ENCODE peak calls at places on chromosomes 1 and 21, in seven cellular contexts. Y, G, U, I, O, X and J are unnamed samples. For H3K4me1, the result is how much of the 10 kb centered on the place peaks cover.

GRCh38 chr1:12140016-12140415 is 26.8 kb upstream of the TNFRSF1B start:
- DNase-seq in Y (no peak), G (no peak), U (no peak), I (no peak), O (no peak), X (no peak), J (no peak)

GRCh38 chr1:221724931-221725605 is 16.8 kb downstream of the DUSP10 start:
- DNase-seq in Y (no peak), G (no peak), U (no peak), I (no peak), O (no peak), X (peak), J (peak)

GRCh38 chr1:174534789-174535188 is 87.0 kb downstream of the GPR52 start:
- DNase-seq in Y (no peak), G (no peak), U (no peak), I (no peak), O (no peak), X (no peak), J (no peak)

GRCh38 chr1:30447701-30448100 is 275.7 kb downstream of the MATN1 start:
- DNase-seq in Y (no peak), G (no peak), U (no peak), I (no peak), O (no peak), X (no peak), J (no peak)

GRCh38 chr21:24045775-24046215 is 1561.5 kb downstream of the MRPL39 start:
- DNase-seq in Y (peak), G (no peak), U (peak), I (peak), O (peak), X (peak), J (peak)

GRCh38 chr1:237470712-237471310 is 419.9 kb downstream of the ZP4 start:
- DNase-seq in Y (no peak), G (no peak), U (peak), I (peak), O (peak), X (peak), J (no peak)

GRCh38 chr1:85581802-85582686 is 1.5 kb downstream of the CCN1 start:
- DNase-seq in Y (no peak), G (no peak), U (peak), I (no peak), O (no peak), X (no peak), J (no peak)

GRCh38 chr1:182598296-182598695 is 5.9 kb downstream of the RGS16 start:
- DNase-seq in Y (no peak), G (no peak), U (no peak), I (no peak), O (no peak), X (no peak), J (no peak)

GRCh38 chr1:200040516-200041138 is 13.1 kb downstream of the NR5A2 start:
- DNase-seq in Y (no peak), G (no peak), U (no peak), I (no peak), O (peak), X (no peak), J (no peak)

GRCh38 chr1:70818391-70818790 is 229.2 kb downstream of the PTGER3 start:
- DNase-seq in Y (no peak), G (no peak), U (no peak), I (no peak), O (no peak), X (no peak), J (no peak)

GRCh38 chr1:110480356-110481096 is 29.6 kb downstream of the PROK1 start:
- DNase-seq in Y (no peak), G (no peak), U (no peak), I (no peak), O (no peak), X (no peak), J (no peak)

GRCh38 chr1:112369389-112370285 is 26.4 kb upstream of the CTTNBP2NL start:
- DNase-seq in Y (peak), G (peak), U (peak), I (peak), O (peak), X (peak), J (peak)

GRCh38 chr1:158005249-158005648 is 11.8 kb downstream of the KIRREL1 start:
- DNase-seq in Y (no peak), G (no peak), U (no peak), I (no peak), O (no peak), X (no peak), J (no peak)

GRCh38 chr21:42463861-42464515 is 32.0 kb downstream of the RSPH1 start:
- DNase-seq in Y (no peak), G (peak), U (no peak), I (peak), O (no peak), X (no peak), J (no peak)

GRCh38 chr1:162878000-162878596 is 17.1 kb upstream of the CCDC190 start:
- DNase-seq in Y (no peak), G (no peak), U (peak), I (peak), O (no peak), X (peak), J (peak)

GRCh38 chr1:81703352-81703735 is 97.4 kb upstream of the ADGRL2 start:
- DNase-seq in Y (no peak), G (no peak), U (no peak), I (no peak), O (no peak), X (no peak), J (no peak)

GRCh38 chr1:110636149-110636935 is 30.2 kb upstream of the KCNA2 start:
- DNase-seq in Y (no peak), G (no peak), U (no peak), I (no peak), O (no peak), X (no peak), J (no peak)

GRCh38 chr1:67572594-67573221 is 112.3 kb upstream of the GADD45A start:
- DNase-seq in Y (no peak), G (no peak), U (no peak), I (peak), O (peak), X (peak), J (peak)

GRCh38 chr1:107529511-107530149 is 388.8 kb downstream of the NTNG1 start:
- DNase-seq in Y (no peak), G (no peak), U (peak), I (no peak), O (no peak), X (no peak), J (no peak)

GRCh38 chr1:100926240-100926639 is 30.4 kb downstream of the SLC30A7 start:
- DNase-seq in Y (no peak), G (no peak), U (no peak), I (no peak), O (no peak), X (no peak), J (no peak)

GRCh38 chr1:6105218-6105679 is 59.6 kb downstream of the KCNAB2 start:
- DNase-seq in Y (no peak), G (peak), U (no peak), I (no peak), O (no peak), X (peak), J (no peak)

GRCh38 chr1:9008236-9008635 is 18.0 kb downstream of the SLC2A7 start:
- DNase-seq in Y (no peak), G (no peak), U (no peak), I (peak), O (no peak), X (no peak), J (no peak)

GRCh38 chr1:96362623-96363022 is 359.0 kb upstream of the PTBP2 start:
- DNase-seq in Y (no peak), G (no peak), U (no peak), I (no peak), O (no peak), X (no peak), J (no peak)

GRCh38 chr21:40678681-40679284 is 168.2 kb downstream of the DSCAM start:
- DNase-seq in Y (no peak), G (no peak), U (no peak), I (no peak), O (no peak), X (no peak), J (no peak)

GRCh38 chr21:31557421-31557955 is 102.0 kb upstream of the SOD1 start:
- DNase-seq in Y (no peak), G (no peak), U (peak), I (peak), O (no peak), X (no peak), J (peak)

GRCh38 chr1:185646202-185646683 is 87.9 kb upstream of the HMCN1 start:
- DNase-seq in Y (no peak), G (no peak), U (peak), I (peak), O (peak), X (no peak), J (peak)

GRCh38 chr1:58699011-58699762 is 675 bp downstream of the MYSM1 start:
- DNase-seq in Y (no peak), G (no peak), U (no peak), I (no peak), O (peak), X (no peak), J (no peak)

GRCh38 chr1:117237701-117238413 is 27.1 kb upstream of the VTCN1 start:
- DNase-seq in Y (no peak), G (no peak), U (no peak), I (no peak), O (no peak), X (no peak), J (no peak)

GRCh38 chr1:68782890-68783289 is 286.0 kb upstream of the DEPDC1 start:
- DNase-seq in Y (no peak), G (no peak), U (no peak), I (no peak), O (no peak), X (no peak), J (no peak)

GRCh38 chr1:21313146-21313885 is 23.1 kb upstream of the ECE1 start:
- DNase-seq in Y (no peak), G (no peak), U (no peak), I (no peak), O (no peak), X (no peak), J (no peak)

GRCh38 chr1:21313886-21314796 is 23.9 kb upstream of the ECE1 start:
- DNase-seq in Y (peak), G (no peak), U (no peak), I (no peak), O (no peak), X (peak), J (no peak)

GRCh38 chr1:21312407-21312992 is 22.2 kb upstream of the ECE1 start:
- DNase-seq in Y (no peak), G (no peak), U (no peak), I (no peak), O (no peak), X (no peak), J (no peak)

GRCh38 chr1:21317035-21317689 is 26.9 kb upstream of the ECE1 start:
- DNase-seq in Y (peak), G (no peak), U (no peak), I (peak), O (peak), X (peak), J (peak)

DNA sequence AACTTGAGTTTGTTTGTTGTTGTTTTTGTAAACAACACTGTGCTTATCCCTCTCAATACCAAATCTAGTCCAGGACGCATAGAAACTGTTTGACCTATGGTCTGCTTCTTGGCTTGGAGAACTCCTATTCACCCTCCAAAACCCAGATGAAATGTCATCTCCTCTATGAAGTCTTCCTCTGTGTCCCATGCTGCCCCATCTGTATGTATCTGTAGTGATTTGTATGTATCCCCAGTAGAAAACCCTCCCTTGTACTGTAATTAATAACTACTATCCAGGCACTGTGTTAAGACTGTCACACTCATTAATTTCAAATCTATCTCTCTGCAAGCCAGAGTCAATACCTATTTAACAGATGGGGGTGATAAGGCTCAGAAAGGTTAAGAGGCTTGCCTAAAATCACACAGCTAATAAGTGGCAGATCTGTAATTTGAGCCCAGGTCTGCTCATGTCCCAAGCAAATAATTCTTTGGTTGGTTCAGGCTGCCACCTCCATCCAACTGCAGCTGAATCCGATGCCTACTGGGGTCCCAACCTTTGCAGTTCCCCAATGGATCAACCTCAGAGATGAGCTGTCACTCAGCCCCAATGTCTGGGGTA is 24.6 kb upstream of the ECE1 start:
- DNase-seq in Y (no peak), G (no peak), U (no peak), I (no peak), O (no peak), X (no peak), J (no peak)
- H3K4me1 ChIP-seq in Y (under half), G (under half), U (under half), I (half or more), O (under half), X (half or more), J (under half)

DNA sequence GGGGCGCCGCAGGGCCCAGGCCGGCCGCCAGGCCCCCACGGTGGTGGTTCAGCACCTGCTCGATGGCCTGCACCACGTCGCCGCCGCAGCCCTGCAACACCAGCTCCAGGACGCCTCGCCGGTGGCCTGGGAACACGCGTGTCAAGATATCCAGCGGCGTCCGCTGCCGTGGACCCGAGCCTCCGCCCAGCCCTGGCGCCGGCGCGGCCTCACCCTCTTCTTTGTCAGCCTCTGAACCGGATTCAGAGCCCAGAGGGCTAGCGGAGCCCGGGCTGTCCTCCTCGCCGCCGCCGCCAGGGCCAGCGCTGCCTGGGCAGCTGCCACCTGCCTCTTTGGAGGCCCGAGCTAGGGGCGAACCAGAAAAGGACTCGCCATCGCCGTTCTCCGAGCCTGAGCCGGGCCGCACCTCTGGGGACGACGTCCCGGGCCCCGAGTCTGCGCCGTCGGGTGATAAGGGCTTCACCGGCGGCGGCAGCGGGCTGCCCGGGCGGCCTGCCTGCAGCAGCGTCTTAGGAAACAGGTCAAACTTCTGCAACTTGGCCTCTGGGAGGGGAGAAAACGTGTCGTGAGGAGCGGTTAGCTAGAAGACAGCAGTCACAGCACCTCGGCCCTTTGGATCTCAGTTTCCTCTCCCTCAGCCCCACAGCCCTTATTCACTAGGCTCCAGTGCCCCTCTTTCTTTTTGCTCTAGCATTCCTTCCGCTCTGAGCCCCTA is 3.9 kb downstream of the DMRTA2 start:
- DNase-seq in Y (no peak), G (no peak), U (no peak), I (no peak), O (no peak), X (no peak), J (peak)
- H3K4me3 ChIP-seq in Y (no peak), G (no peak), U (peak), I (peak), O (no peak), X (peak), J (no peak)

DNA sequence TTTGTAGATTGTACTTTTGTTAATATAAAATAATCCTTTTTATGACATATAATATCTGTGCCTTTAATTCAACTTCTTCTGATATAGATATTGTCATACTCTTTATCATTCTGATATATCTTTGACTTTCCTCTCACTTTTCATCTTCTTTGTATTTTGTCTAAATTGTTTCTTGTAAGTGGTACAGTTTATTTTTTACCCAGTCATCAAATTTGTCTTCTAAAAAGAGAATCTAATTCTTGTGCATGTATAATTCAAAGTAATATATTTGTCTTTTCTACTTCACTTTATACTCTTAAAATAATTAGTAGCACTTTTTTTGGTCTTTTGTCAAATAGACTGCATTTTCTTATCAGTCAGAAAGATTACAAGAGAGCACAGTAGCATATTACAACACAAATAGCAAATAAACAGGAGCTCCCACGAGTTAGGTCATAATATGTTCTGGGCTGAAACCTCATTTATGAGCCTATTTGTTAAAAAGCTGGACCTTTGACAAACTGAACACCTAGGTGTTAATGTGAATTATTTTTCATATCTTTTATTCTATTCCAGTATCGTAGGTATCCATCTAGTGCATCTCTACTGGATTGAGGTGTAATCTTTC is 379.7 kb upstream of the B3GALT2 start:
- DNase-seq in Y (no peak), G (no peak), U (no peak), I (no peak), O (no peak), X (no peak), J (no peak)
- H3K4me1 ChIP-seq in Y (under half), G (under half), U (under half), I (under half), O (under half), X (under half), J (under half)

GRCh38 chr21:36976882-36977651 is 10.6 kb upstream of the HLCS start:
- DNase-seq in Y (no peak), G (peak), U (peak), I (no peak), O (peak), X (no peak), J (peak)
- H3K4me3 ChIP-seq in Y (no peak), G (no peak), U (no peak), I (no peak), O (no peak), X (no peak), J (no peak)

GRCh38 chr1:91881280-91881679 is 4.7 kb downstream of the TGFBR3 start:
- DNase-seq in Y (no peak), G (no peak), U (no peak), I (no peak), O (no peak), X (no peak), J (no peak)
- H3K4me1 ChIP-seq in Y (under half), G (under half), U (under half), I (under half), O (under half), X (half or more), J (under half)

GRCh38 chr1:39637301-39637700 is 2.1 kb downstream of the HEYL start:
- DNase-seq in Y (no peak), G (no peak), U (no peak), I (no peak), O (no peak), X (no peak), J (no peak)
- H3K4me3 ChIP-seq in Y (no peak), G (no peak), U (no peak), I (no peak), O (peak), X (peak), J (peak)

GRCh38 chr1:46190539-46190938 is 7.7 kb downstream of the POMGNT1 start:
- DNase-seq in Y (no peak), G (peak), U (no peak), I (peak), O (no peak), X (no peak), J (no peak)
- H3K4me1 ChIP-seq in Y (under half), G (under half), U (under half), I (under half), O (under half), X (under half), J (under half)

DNA sequence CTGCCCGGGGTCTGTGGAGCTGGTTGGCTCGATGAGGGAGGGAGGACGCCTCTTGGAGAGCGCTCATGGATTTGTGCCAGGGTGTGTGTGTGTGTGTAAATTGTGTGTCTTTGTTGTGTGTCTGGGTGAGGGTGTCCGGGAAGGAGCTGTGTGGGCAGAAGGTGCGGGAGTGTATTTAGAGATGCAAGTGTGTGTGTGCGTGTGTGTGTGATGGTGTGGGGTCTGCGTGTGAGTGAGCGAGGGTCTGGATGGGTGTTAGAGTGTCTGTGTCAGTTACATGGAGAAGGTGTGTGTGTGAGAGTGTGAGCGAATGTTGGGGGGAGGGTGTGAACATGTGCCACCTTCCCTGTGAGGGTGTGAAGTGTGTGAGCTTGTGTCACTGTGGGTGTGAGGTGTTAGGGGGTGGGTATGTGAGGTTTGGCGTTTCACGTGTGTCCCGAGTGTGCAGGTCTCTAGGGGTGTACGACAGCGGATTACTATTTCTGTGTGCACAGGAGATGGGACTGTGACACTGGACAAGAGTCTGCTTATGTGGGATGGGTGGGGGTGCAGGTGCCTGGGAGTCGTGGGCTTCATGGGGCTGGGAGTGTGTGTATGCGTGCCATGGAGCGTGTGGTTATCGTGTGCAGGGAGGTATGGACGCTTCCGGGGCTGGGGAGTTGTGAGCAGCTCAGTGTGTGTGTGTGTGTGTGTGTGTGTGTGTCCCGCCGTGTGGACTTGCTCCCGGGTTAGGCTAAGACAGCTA is 887 bp downstream of the IGSF21 start:
- DNase-seq in Y (no peak), G (no peak), U (no peak), I (no peak), O (no peak), X (no peak), J (no peak)
- H3K4me3 ChIP-seq in Y (no peak), G (no peak), U (peak), I (peak), O (no peak), X (peak), J (peak)

DNA sequence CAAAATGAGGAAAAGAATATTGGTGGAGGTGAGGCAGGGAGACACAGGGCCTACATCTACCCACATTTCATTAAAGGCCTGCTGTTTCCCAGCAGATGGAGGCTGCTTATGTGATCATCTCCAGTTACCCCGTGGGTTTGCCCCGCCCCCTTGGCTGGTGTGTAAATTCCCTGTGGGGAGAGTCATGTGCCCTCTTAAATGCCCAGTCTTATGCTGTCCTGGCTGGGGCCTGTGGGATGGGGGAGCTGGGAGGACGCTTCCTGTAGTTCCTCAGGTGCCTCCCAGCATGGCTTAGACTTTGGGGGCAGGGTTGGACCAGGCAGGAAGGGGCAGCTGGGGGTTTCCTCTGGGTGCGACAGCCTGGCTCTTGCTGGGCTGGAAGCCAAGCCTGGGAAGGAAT is 15.5 kb upstream of the CITED4 start:
- DNase-seq in Y (peak), G (no peak), U (no peak), I (peak), O (peak), X (peak), J (peak)
- H3K4me1 ChIP-seq in Y (under half), G (under half), U (under half), I (under half), O (under half), X (under half), J (under half)

GRCh38 chr1:51330331-51331201 is at the start of gene TTC39A:
- DNase-seq in Y (no peak), G (no peak), U (peak), I (peak), O (no peak), X (no peak), J (no peak)
- H3K4me3 ChIP-seq in Y (no peak), G (no peak), U (peak), I (peak), O (peak), X (peak), J (peak)